ENCODE peak calls at places on chromosome 1, in ten cellular contexts. One of them, this sample, is unnamed.

GRCh38 chr1:50348449-50349241 is 74.6 kb downstream of the DMRTA2 start:
- DNase-seq in NCI-H1930: peak
- DNase-seq in epithelial cell of prostate: peak
- DNase-seq in CD4-positive, CD25-positive, alpha-beta regulatory T cell: peak
- DNase-seq in stimulated activated CD8-positive, alpha-beta memory T cell treated with anti-CD3 and anti-CD28 coated beads, Interleukin-7, amount 100 ng/mL, for 1 hour: no peak
- DNase-seq in uterus: peak
- DNase-seq in heart left ventricle: peak
- DNase-seq in spleen: no peak
- DNase-seq in mesenchymal stem cell: peak
- DNase-seq in HAP-1: peak
- DNase-seq in this sample: peak

GRCh38 chr1:115277276-115277675 is 60.8 kb downstream of the NGF start:
- DNase-seq in NCI-H1930: no peak
- DNase-seq in epithelial cell of prostate: no peak
- DNase-seq in CD4-positive, CD25-positive, alpha-beta regulatory T cell: no peak
- DNase-seq in stimulated activated CD8-positive, alpha-beta memory T cell treated with anti-CD3 and anti-CD28 coated beads, Interleukin-7, amount 100 ng/mL, for 1 hour: no peak
- DNase-seq in uterus: peak
- DNase-seq in heart left ventricle: no peak
- DNase-seq in spleen: no peak
- DNase-seq in mesenchymal stem cell: peak
- DNase-seq in HAP-1: no peak
- DNase-seq in this sample: no peak

GRCh38 chr1:247964933-247965332 is at the start of gene OR2AK2:
- DNase-seq in NCI-H1930: no peak
- DNase-seq in epithelial cell of prostate: no peak
- DNase-seq in CD4-positive, CD25-positive, alpha-beta regulatory T cell: no peak
- DNase-seq in stimulated activated CD8-positive, alpha-beta memory T cell treated with anti-CD3 and anti-CD28 coated beads, Interleukin-7, amount 100 ng/mL, for 1 hour: no peak
- DNase-seq in uterus: no peak
- DNase-seq in heart left ventricle: no peak
- DNase-seq in spleen: no peak
- DNase-seq in mesenchymal stem cell: no peak
- DNase-seq in HAP-1: no peak
- DNase-seq in this sample: no peak

GRCh38 chr1:177945943-177946650 is 23.8 kb downstream of the SEC16B start:
- DNase-seq in NCI-H1930: peak
- DNase-seq in epithelial cell of prostate: peak
- DNase-seq in CD4-positive, CD25-positive, alpha-beta regulatory T cell: no peak
- DNase-seq in stimulated activated CD8-positive, alpha-beta memory T cell treated with anti-CD3 and anti-CD28 coated beads, Interleukin-7, amount 100 ng/mL, for 1 hour: no peak
- DNase-seq in uterus: peak
- DNase-seq in heart left ventricle: peak
- DNase-seq in spleen: no peak
- DNase-seq in mesenchymal stem cell: peak
- DNase-seq in HAP-1: peak
- DNase-seq in this sample: peak

GRCh38 chr1:109152196-109152595 is 38.3 kb downstream of the ELAPOR1 start:
- DNase-seq in NCI-H1930: no peak
- DNase-seq in epithelial cell of prostate: no peak
- DNase-seq in CD4-positive, CD25-positive, alpha-beta regulatory T cell: no peak
- DNase-seq in stimulated activated CD8-positive, alpha-beta memory T cell treated with anti-CD3 and anti-CD28 coated beads, Interleukin-7, amount 100 ng/mL, for 1 hour: no peak
- DNase-seq in uterus: no peak
- DNase-seq in heart left ventricle: no peak
- DNase-seq in spleen: no peak
- DNase-seq in mesenchymal stem cell: no peak
- DNase-seq in HAP-1: no peak
- DNase-seq in this sample: peak

GRCh38 chr1:226985839-226986463 is 45.9 kb downstream of the COQ8A start:
- DNase-seq in NCI-H1930: no peak
- DNase-seq in epithelial cell of prostate: no peak
- DNase-seq in CD4-positive, CD25-positive, alpha-beta regulatory T cell: no peak
- DNase-seq in stimulated activated CD8-positive, alpha-beta memory T cell treated with anti-CD3 and anti-CD28 coated beads, Interleukin-7, amount 100 ng/mL, for 1 hour: no peak
- DNase-seq in uterus: no peak
- DNase-seq in heart left ventricle: peak
- DNase-seq in spleen: peak
- DNase-seq in mesenchymal stem cell: no peak
- DNase-seq in HAP-1: no peak
- DNase-seq in this sample: peak

GRCh38 chr1:217106231-217106630 is 383.0 kb upstream of the ESRRG start:
- DNase-seq in NCI-H1930: no peak
- DNase-seq in epithelial cell of prostate: no peak
- DNase-seq in CD4-positive, CD25-positive, alpha-beta regulatory T cell: no peak
- DNase-seq in stimulated activated CD8-positive, alpha-beta memory T cell treated with anti-CD3 and anti-CD28 coated beads, Interleukin-7, amount 100 ng/mL, for 1 hour: no peak
- DNase-seq in uterus: no peak
- DNase-seq in heart left ventricle: no peak
- DNase-seq in spleen: no peak
- DNase-seq in mesenchymal stem cell: no peak
- DNase-seq in HAP-1: no peak
- DNase-seq in this sample: no peak

GRCh38 chr1:103525114-103525606 is 339 bp upstream of the RNPC3 start:
- DNase-seq in NCI-H1930: no peak
- DNase-seq in epithelial cell of prostate: no peak
- DNase-seq in CD4-positive, CD25-positive, alpha-beta regulatory T cell: peak
- DNase-seq in stimulated activated CD8-positive, alpha-beta memory T cell treated with anti-CD3 and anti-CD28 coated beads, Interleukin-7, amount 100 ng/mL, for 1 hour: no peak
- DNase-seq in uterus: peak
- DNase-seq in heart left ventricle: peak
- DNase-seq in spleen: peak
- DNase-seq in mesenchymal stem cell: peak
- DNase-seq in HAP-1: peak
- DNase-seq in this sample: no peak

GRCh38 chr1:32208891-32209309 is at the start of gene DCDC2B:
- DNase-seq in NCI-H1930: no peak
- DNase-seq in epithelial cell of prostate: no peak
- DNase-seq in CD4-positive, CD25-positive, alpha-beta regulatory T cell: no peak
- DNase-seq in stimulated activated CD8-positive, alpha-beta memory T cell treated with anti-CD3 and anti-CD28 coated beads, Interleukin-7, amount 100 ng/mL, for 1 hour: no peak
- DNase-seq in uterus: peak
- DNase-seq in heart left ventricle: peak
- DNase-seq in spleen: no peak
- DNase-seq in mesenchymal stem cell: peak
- DNase-seq in HAP-1: no peak
- DNase-seq in this sample: peak

GRCh38 chr1:26705788-26706237 is 10.0 kb downstream of the ARID1A start:
- DNase-seq in NCI-H1930: no peak
- DNase-seq in epithelial cell of prostate: no peak
- DNase-seq in CD4-positive, CD25-positive, alpha-beta regulatory T cell: no peak
- DNase-seq in stimulated activated CD8-positive, alpha-beta memory T cell treated with anti-CD3 and anti-CD28 coated beads, Interleukin-7, amount 100 ng/mL, for 1 hour: no peak
- DNase-seq in uterus: no peak
- DNase-seq in heart left ventricle: no peak
- DNase-seq in spleen: no peak
- DNase-seq in mesenchymal stem cell: peak
- DNase-seq in HAP-1: no peak
- DNase-seq in this sample: no peak

GRCh38 chr1:171457412-171457811 is 27.9 kb upstream of the PRRC2C start:
- DNase-seq in NCI-H1930: no peak
- DNase-seq in epithelial cell of prostate: no peak
- DNase-seq in CD4-positive, CD25-positive, alpha-beta regulatory T cell: no peak
- DNase-seq in stimulated activated CD8-positive, alpha-beta memory T cell treated with anti-CD3 and anti-CD28 coated beads, Interleukin-7, amount 100 ng/mL, for 1 hour: no peak
- DNase-seq in uterus: no peak
- DNase-seq in heart left ventricle: no peak
- DNase-seq in spleen: no peak
- DNase-seq in mesenchymal stem cell: no peak
- DNase-seq in HAP-1: no peak
- DNase-seq in this sample: no peak

GRCh38 chr1:28871631-28872401 is 42.6 kb upstream of the EPB41 start:
- DNase-seq in NCI-H1930: no peak
- DNase-seq in epithelial cell of prostate: no peak
- DNase-seq in CD4-positive, CD25-positive, alpha-beta regulatory T cell: no peak
- DNase-seq in stimulated activated CD8-positive, alpha-beta memory T cell treated with anti-CD3 and anti-CD28 coated beads, Interleukin-7, amount 100 ng/mL, for 1 hour: no peak
- DNase-seq in uterus: no peak
- DNase-seq in heart left ventricle: no peak
- DNase-seq in spleen: no peak
- DNase-seq in mesenchymal stem cell: no peak
- DNase-seq in HAP-1: no peak
- DNase-seq in this sample: no peak

GRCh38 chr1:1318131-1318652 is 6.3 kb downstream of the INTS11 start:
- DNase-seq in NCI-H1930: no peak
- DNase-seq in epithelial cell of prostate: peak
- DNase-seq in CD4-positive, CD25-positive, alpha-beta regulatory T cell: no peak
- DNase-seq in stimulated activated CD8-positive, alpha-beta memory T cell treated with anti-CD3 and anti-CD28 coated beads, Interleukin-7, amount 100 ng/mL, for 1 hour: no peak
- DNase-seq in uterus: peak
- DNase-seq in heart left ventricle: peak
- DNase-seq in spleen: no peak
- DNase-seq in mesenchymal stem cell: peak
- DNase-seq in HAP-1: no peak
- DNase-seq in this sample: peak

GRCh38 chr1:9413877-9414213 is 121.2 kb downstream of the SPSB1 start:
- DNase-seq in NCI-H1930: no peak
- DNase-seq in epithelial cell of prostate: no peak
- DNase-seq in CD4-positive, CD25-positive, alpha-beta regulatory T cell: no peak
- DNase-seq in stimulated activated CD8-positive, alpha-beta memory T cell treated with anti-CD3 and anti-CD28 coated beads, Interleukin-7, amount 100 ng/mL, for 1 hour: no peak
- DNase-seq in uterus: no peak
- DNase-seq in heart left ventricle: peak
- DNase-seq in spleen: no peak
- DNase-seq in mesenchymal stem cell: peak
- DNase-seq in HAP-1: no peak
- DNase-seq in this sample: no peak

This sample was measured in pancreas.